ENCODE peak calls at places on chromosomes 2 and 18, in four cellular contexts. One of them, this sample, is unnamed.

GRCh38 chr2:130727286-130727924 is 1.5 kb upstream of the GPR148 start:
- DNase-seq in central memory CD4-positive, alpha-beta T cell: peak; percentile 92
- DNase-seq in GM20000: peak; percentile 85
- DNase-seq in neural crest cell: peak; percentile 94
- DNase-seq in this sample: peak; percentile 86

GRCh38 chr2:189192766-189193165 is 13.2 kb upstream of the COL5A2 start:
- DNase-seq in GM20000: no peak
- DNase-seq in central memory CD4-positive, alpha-beta T cell: no peak
- DNase-seq in neural crest cell: no peak
- DNase-seq in this sample: no peak

GRCh38 chr18:58784601-58785137 is 80.0 kb upstream of the ZNF532 start:
- DNase-seq in neural crest cell: peak; percentile 34
- DNase-seq in central memory CD4-positive, alpha-beta T cell: no peak
- DNase-seq in GM20000: no peak
- DNase-seq in this sample: no peak

GRCh38 chr18:34772887-34773286 is 62.8 kb downstream of the DTNA start:
- DNase-seq in central memory CD4-positive, alpha-beta T cell: no peak
- DNase-seq in GM20000: no peak
- DNase-seq in neural crest cell: no peak
- DNase-seq in this sample: no peak

GRCh38 chr2:8543412-8544167 is 138.3 kb upstream of the ID2 start:
- DNase-seq in central memory CD4-positive, alpha-beta T cell: peak; percentile 43
- DNase-seq in GM20000: peak; percentile 76
- DNase-seq in neural crest cell: no peak
- DNase-seq in this sample: no peak

GRCh38 chr2:40204268-40204667 is 247.6 kb downstream of the SLC8A1 start:
- DNase-seq in neural crest cell: no peak
- DNase-seq in GM20000: no peak
- DNase-seq in central memory CD4-positive, alpha-beta T cell: no peak
- DNase-seq in this sample: no peak

GRCh38 chr2:17830053-17831034 is 14.1 kb downstream of the MSGN1 start:
- DNase-seq in GM20000: peak; percentile 72
- DNase-seq in neural crest cell: peak; percentile 89
- DNase-seq in central memory CD4-positive, alpha-beta T cell: no peak
- DNase-seq in this sample: peak; percentile 87

GRCh38 chr18:56312554-56312953 is 325.8 kb downstream of the TXNL1 start:
- DNase-seq in GM20000: no peak
- DNase-seq in central memory CD4-positive, alpha-beta T cell: no peak
- DNase-seq in neural crest cell: no peak
- DNase-seq in this sample: no peak

GRCh38 chr2:238257786-238258700 is 18.2 kb upstream of the HES6 start:
- DNase-seq in central memory CD4-positive, alpha-beta T cell: no peak
- DNase-seq in neural crest cell: no peak
- DNase-seq in GM20000: no peak
- DNase-seq in this sample: no peak

GRCh38 chr2:172783091-172783898 is 47.6 kb downstream of the RAPGEF4 start:
- DNase-seq in neural crest cell: peak; percentile 31
- DNase-seq in central memory CD4-positive, alpha-beta T cell: no peak
- DNase-seq in GM20000: no peak
- DNase-seq in this sample: no peak

GRCh38 chr2:20578895-20579825 is 71.7 kb downstream of the HS1BP3 start:
- DNase-seq in central memory CD4-positive, alpha-beta T cell: no peak
- DNase-seq in neural crest cell: peak; percentile 52
- DNase-seq in GM20000: peak; percentile 71
- DNase-seq in this sample: no peak

GRCh38 chr2:216352653-216353270 is 19.5 kb downstream of the MARCHF4 start:
- DNase-seq in GM20000: no peak
- DNase-seq in neural crest cell: no peak
- DNase-seq in central memory CD4-positive, alpha-beta T cell: peak; percentile 72
- DNase-seq in this sample: no peak

GRCh38 chr18:77776104-77776503 is 526.5 kb downstream of the GALR1 start:
- DNase-seq in neural crest cell: no peak
- DNase-seq in GM20000: no peak
- DNase-seq in central memory CD4-positive, alpha-beta T cell: no peak
- DNase-seq in this sample: no peak

GRCh38 chr2:52365946-52366345 is 1334.0 kb upstream of the NRXN1 start:
- DNase-seq in neural crest cell: no peak
- DNase-seq in GM20000: no peak
- DNase-seq in central memory CD4-positive, alpha-beta T cell: no peak
- DNase-seq in this sample: no peak

GRCh38 chr2:151900261-151900660 is 72.0 kb upstream of the ARL5A start:
- DNase-seq in central memory CD4-positive, alpha-beta T cell: no peak
- DNase-seq in GM20000: no peak
- DNase-seq in neural crest cell: no peak
- DNase-seq in this sample: no peak

GRCh38 chr2:176284451-176285049 is 15.3 kb downstream of the MTX2 start:
- DNase-seq in central memory CD4-positive, alpha-beta T cell: no peak
- DNase-seq in GM20000: no peak
- DNase-seq in neural crest cell: no peak
- DNase-seq in this sample: no peak

GRCh38 chr2:230692760-230693159 is 19.9 kb upstream of the CAB39 start:
- DNase-seq in central memory CD4-positive, alpha-beta T cell: no peak
- DNase-seq in GM20000: no peak
- DNase-seq in neural crest cell: no peak
- DNase-seq in this sample: no peak

GRCh38 chr18:59272971-59273935 is at the start of gene RAX:
- DNase-seq in GM20000: peak; percentile 80
- DNase-seq in central memory CD4-positive, alpha-beta T cell: no peak
- DNase-seq in neural crest cell: peak; percentile 55
- DNase-seq in this sample: no peak

GRCh38 chr18:11963991-11964484 is 17.3 kb upstream of the IMPA2 start:
- DNase-seq in GM20000: peak; percentile 37
- DNase-seq in neural crest cell: no peak
- DNase-seq in central memory CD4-positive, alpha-beta T cell: no peak
- DNase-seq in this sample: no peak

GRCh38 chr2:132632000-132632649 is 37.9 kb downstream of the LYPD1 start:
- DNase-seq in central memory CD4-positive, alpha-beta T cell: no peak
- DNase-seq in neural crest cell: peak; percentile 14
- DNase-seq in GM20000: no peak
- DNase-seq in this sample: no peak

GRCh38 chr2:224887159-224887558 is 155.1 kb downstream of the DOCK10 start:
- DNase-seq in neural crest cell: no peak
- DNase-seq in central memory CD4-positive, alpha-beta T cell: no peak
- DNase-seq in GM20000: no peak
- DNase-seq in this sample: peak; percentile 17

GRCh38 chr2:180520206-180520605 is 460.2 kb upstream of the UBE2E3 start:
- DNase-seq in GM20000: no peak
- DNase-seq in central memory CD4-positive, alpha-beta T cell: no peak
- DNase-seq in neural crest cell: no peak
- DNase-seq in this sample: no peak

GRCh38 chr2:85769987-85770362 is 16.2 kb downstream of the ATOH8 start:
- DNase-seq in GM20000: no peak
- DNase-seq in central memory CD4-positive, alpha-beta T cell: no peak
- DNase-seq in neural crest cell: no peak
- DNase-seq in this sample: no peak

GRCh38 chr2:222518570-222519381 is 94.4 kb downstream of the SGPP2 start:
- DNase-seq in GM20000: no peak
- DNase-seq in neural crest cell: no peak
- DNase-seq in central memory CD4-positive, alpha-beta T cell: no peak
- DNase-seq in this sample: no peak

GRCh38 chr2:23356711-23357110 is 28.3 kb upstream of the KLHL29 start:
- DNase-seq in GM20000: no peak
- DNase-seq in neural crest cell: no peak
- DNase-seq in central memory CD4-positive, alpha-beta T cell: no peak
- DNase-seq in this sample: no peak

GRCh38 chr2:55418072-55418471 is 1.6 kb downstream of the CCDC88A start:
- DNase-seq in neural crest cell: no peak
- DNase-seq in GM20000: no peak
- DNase-seq in central memory CD4-positive, alpha-beta T cell: no peak
- DNase-seq in this sample: peak; percentile 56

GRCh38 chr2:15142069-15142689 is 419.0 kb downstream of the NBAS start:
- DNase-seq in neural crest cell: no peak
- DNase-seq in central memory CD4-positive, alpha-beta T cell: peak; percentile 74
- DNase-seq in GM20000: peak; percentile 88
- DNase-seq in this sample: peak; percentile 95

GRCh38 chr2:39141346-39142011 is 20.6 kb upstream of the SOS1 start:
- DNase-seq in central memory CD4-positive, alpha-beta T cell: no peak
- DNase-seq in GM20000: no peak
- DNase-seq in neural crest cell: no peak
- DNase-seq in this sample: peak; percentile 96

GRCh38 chr2:237299897-237300296 is 114.1 kb downstream of the COL6A3 start:
- DNase-seq in GM20000: no peak
- DNase-seq in neural crest cell: no peak
- DNase-seq in central memory CD4-positive, alpha-beta T cell: no peak
- DNase-seq in this sample: no peak

GRCh38 chr2:179850188-179850587 is 11.2 kb downstream of the ZNF385B start:
- DNase-seq in neural crest cell: no peak
- DNase-seq in GM20000: no peak
- DNase-seq in central memory CD4-positive, alpha-beta T cell: no peak
- DNase-seq in this sample: no peak

GRCh38 chr18:55185391-55185790 is 226.1 kb upstream of the CCDC68 start:
- DNase-seq in central memory CD4-positive, alpha-beta T cell: no peak
- DNase-seq in neural crest cell: no peak
- DNase-seq in GM20000: no peak
- DNase-seq in this sample: no peak

GRCh38 chr2:27915874-27916273 is 25.3 kb downstream of the BABAM2 start:
- DNase-seq in neural crest cell: no peak
- DNase-seq in central memory CD4-positive, alpha-beta T cell: no peak
- DNase-seq in GM20000: no peak
- DNase-seq in this sample: no peak